ENCODE peak calls at places on chromosomes 3 and 15, in eight cellular contexts. N, U, Y, J, R, Z, W and I are unnamed samples.

GRCh38 chr15:69474291-69474690 is 21.7 kb downstream of the RPLP1 start:
- DNase-seq in U (no peak), N (no peak), J (no peak), W (no peak), R (no peak), Z (no peak), Y (no peak), I (no peak)

GRCh38 chr3:37862219-37862711 is 585 bp downstream of the CTDSPL start:
- DNase-seq in W (no peak), R (no peak), N (peak), Y (no peak), U (peak), J (peak), Z (peak), I (no peak)

GRCh38 chr3:71629289-71630252 is 46.0 kb upstream of the FOXP1 start:
- DNase-seq in J (peak), U (no peak), Y (no peak), N (no peak), W (peak), R (no peak), Z (peak), I (peak)

GRCh38 chr15:86647810-86648440 is 568.3 kb downstream of the AGBL1 start:
- DNase-seq in J (no peak), U (no peak), Z (no peak), W (no peak), Y (no peak), R (no peak), N (no peak), I (no peak)

GRCh38 chr3:123584284-123584987 is 417 bp downstream of the HACD2 start:
- DNase-seq in R (no peak), U (no peak), J (no peak), N (no peak), Y (peak), W (no peak), Z (peak), I (no peak)

GRCh38 chr15:63503739-63504246 is 600 bp upstream of the USP3 start:
- DNase-seq in J (peak), R (no peak), U (no peak), W (no peak), Z (peak), N (peak), Y (peak), I (no peak)

GRCh38 chr3:17645074-17645698 is 97.2 kb downstream of the TBC1D5 start:
- DNase-seq in W (no peak), Y (peak), Z (no peak), J (no peak), U (no peak), N (no peak), R (peak), I (no peak)

GRCh38 chr3:16548721-16549120 is 35.2 kb upstream of the RFTN1 start:
- DNase-seq in R (no peak), Y (no peak), N (no peak), J (no peak), Z (no peak), U (no peak), W (peak), I (peak)

GRCh38 chr3:10437272-10437994 is 68.0 kb downstream of the ATP2B2 start:
- DNase-seq in Y (no peak), U (no peak), J (no peak), R (no peak), Z (no peak), W (peak), N (peak), I (no peak)

GRCh38 chr15:78714890-78715289 is 73.9 kb upstream of the CHRNB4 start:
- DNase-seq in Z (no peak), R (no peak), W (no peak), Y (no peak), N (no peak), J (no peak), U (no peak), I (no peak)

GRCh38 chr3:126527455-126528211 is 3.7 kb downstream of the CHST13 start:
- DNase-seq in U (peak), W (no peak), N (no peak), R (no peak), Z (no peak), J (no peak), Y (peak), I (no peak)

GRCh38 chr3:169149349-169149890 is 514.1 kb downstream of the MECOM start:
- DNase-seq in W (no peak), N (peak), U (peak), Y (peak), J (peak), R (peak), Z (peak), I (peak)

GRCh38 chr3:184168363-184169120 is 6.1 kb upstream of the AP2M1 start:
- DNase-seq in N (no peak), J (no peak), W (no peak), U (no peak), R (peak), Y (no peak), Z (peak), I (no peak)

GRCh38 chr3:100027321-100027720 is 87.0 kb downstream of the FILIP1L start:
- DNase-seq in R (no peak), W (no peak), N (no peak), Z (no peak), Y (no peak), J (no peak), U (no peak), I (no peak)

GRCh38 chr3:47342812-47343211 is 38.0 kb upstream of the PTPN23 start:
- DNase-seq in U (no peak), Y (no peak), N (no peak), R (no peak), J (no peak), Z (no peak), W (no peak), I (no peak)